ENCODE peak calls at places on chromosomes 11 and 22, in nine cellular contexts. One of them, this sample, is unnamed.
A peak's percentile ranks its signal among the peaks of the same experiment; 100 is the strongest.

GRCh38 chr22:40951795-40952602 is 821 bp downstream of the RBX1 start:
- DNase-seq in IMR-90: peak; percentile 15
- DNase-seq in stomach: no peak
- DNase-seq in breast epithelium: no peak
- DNase-seq in tibial nerve: no peak
- DNase-seq in HCT116: no peak
- DNase-seq in uterus: no peak
- DNase-seq in right lobe of liver: no peak
- DNase-seq in body of pancreas: no peak
- DNase-seq in this sample: no peak

GRCh38 chr11:99632969-99633368 is 612.2 kb downstream of the CNTN5 start:
- DNase-seq in tibial nerve: no peak
- DNase-seq in HCT116: no peak
- DNase-seq in stomach: no peak
- DNase-seq in right lobe of liver: no peak
- DNase-seq in IMR-90: no peak
- DNase-seq in uterus: no peak
- DNase-seq in breast epithelium: no peak
- DNase-seq in body of pancreas: no peak
- DNase-seq in this sample: no peak

GRCh38 chr11:119382101-119382500 is 611 bp upstream of the USP2 start:
- DNase-seq in stomach: no peak
- DNase-seq in tibial nerve: no peak
- DNase-seq in right lobe of liver: no peak
- DNase-seq in body of pancreas: no peak
- DNase-seq in HCT116: no peak
- DNase-seq in uterus: no peak
- DNase-seq in IMR-90: no peak
- DNase-seq in breast epithelium: no peak
- DNase-seq in this sample: no peak

GRCh38 chr11:9219572-9219971 is 45.6 kb downstream of the DENND5A start:
- DNase-seq in uterus: peak; percentile 38
- DNase-seq in IMR-90: peak; percentile 80
- DNase-seq in body of pancreas: no peak
- DNase-seq in HCT116: no peak
- DNase-seq in breast epithelium: no peak
- DNase-seq in tibial nerve: peak; percentile 41
- DNase-seq in stomach: no peak
- DNase-seq in right lobe of liver: no peak
- DNase-seq in this sample: no peak

GRCh38 chr11:98107736-98108135 is 913.0 kb upstream of the CNTN5 start:
- DNase-seq in breast epithelium: no peak
- DNase-seq in IMR-90: no peak
- DNase-seq in stomach: no peak
- DNase-seq in HCT116: no peak
- DNase-seq in body of pancreas: no peak
- DNase-seq in uterus: no peak
- DNase-seq in right lobe of liver: no peak
- DNase-seq in tibial nerve: no peak
- DNase-seq in this sample: no peak

GRCh38 chr22:28477556-28477955 is 202.1 kb downstream of the TTC28 start:
- DNase-seq in HCT116: no peak
- DNase-seq in IMR-90: no peak
- DNase-seq in tibial nerve: no peak
- DNase-seq in stomach: no peak
- DNase-seq in right lobe of liver: no peak
- DNase-seq in breast epithelium: no peak
- DNase-seq in body of pancreas: no peak
- DNase-seq in uterus: no peak
- DNase-seq in this sample: no peak

GRCh38 chr11:116232364-116232801 is 540.4 kb downstream of the BUD13 start:
- DNase-seq in HCT116: no peak
- DNase-seq in tibial nerve: no peak
- DNase-seq in IMR-90: no peak
- DNase-seq in uterus: peak; percentile 24
- DNase-seq in breast epithelium: no peak
- DNase-seq in stomach: no peak
- DNase-seq in right lobe of liver: no peak
- DNase-seq in body of pancreas: no peak
- DNase-seq in this sample: no peak

GRCh38 chr22:24289781-24290181 is 19.1 kb downstream of the SPECC1L start:
- DNase-seq in body of pancreas: no peak
- DNase-seq in right lobe of liver: no peak
- DNase-seq in HCT116: no peak
- DNase-seq in stomach: no peak
- DNase-seq in tibial nerve: no peak
- DNase-seq in uterus: no peak
- DNase-seq in breast epithelium: no peak
- DNase-seq in IMR-90: no peak
- DNase-seq in this sample: no peak

GRCh38 chr22:22421392-22421791 is 87.2 kb downstream of the ZNF280B start:
- DNase-seq in tibial nerve: no peak
- DNase-seq in breast epithelium: no peak
- DNase-seq in HCT116: no peak
- DNase-seq in right lobe of liver: no peak
- DNase-seq in body of pancreas: no peak
- DNase-seq in IMR-90: no peak
- DNase-seq in stomach: no peak
- DNase-seq in uterus: no peak
- DNase-seq in this sample: no peak

GRCh38 chr11:46278387-46279173 is 1.1 kb downstream of the CREB3L1 start:
- DNase-seq in uterus: peak; percentile 66
- DNase-seq in stomach: peak; percentile 80
- DNase-seq in HCT116: no peak
- DNase-seq in IMR-90: peak; percentile 59
- DNase-seq in breast epithelium: no peak
- DNase-seq in body of pancreas: peak; percentile 81
- DNase-seq in right lobe of liver: no peak
- DNase-seq in tibial nerve: no peak
- DNase-seq in this sample: peak; percentile 71

GRCh38 chr22:47171441-47172221 is 409.2 kb downstream of the TBC1D22A start:
- DNase-seq in HCT116: no peak
- DNase-seq in uterus: peak; percentile 14
- DNase-seq in tibial nerve: no peak
- DNase-seq in IMR-90: no peak
- DNase-seq in body of pancreas: peak; percentile 4
- DNase-seq in right lobe of liver: peak; percentile 44
- DNase-seq in stomach: no peak
- DNase-seq in breast epithelium: no peak
- DNase-seq in this sample: no peak
- TF ChIP-seq POLR2A in HCT116: no peak
- TF ChIP-seq POLR2A in uterus: no peak
- TF ChIP-seq POLR2A in tibial nerve: no peak
- TF ChIP-seq POLR2A in IMR-90: no peak
- TF ChIP-seq POLR2A in body of pancreas: no peak
- TF ChIP-seq POLR2A in right lobe of liver: no peak
- TF ChIP-seq POLR2A in stomach: no peak
- TF ChIP-seq POLR2A in breast epithelium: no peak
- TF ChIP-seq POLR2A in this sample: no peak

DNA sequence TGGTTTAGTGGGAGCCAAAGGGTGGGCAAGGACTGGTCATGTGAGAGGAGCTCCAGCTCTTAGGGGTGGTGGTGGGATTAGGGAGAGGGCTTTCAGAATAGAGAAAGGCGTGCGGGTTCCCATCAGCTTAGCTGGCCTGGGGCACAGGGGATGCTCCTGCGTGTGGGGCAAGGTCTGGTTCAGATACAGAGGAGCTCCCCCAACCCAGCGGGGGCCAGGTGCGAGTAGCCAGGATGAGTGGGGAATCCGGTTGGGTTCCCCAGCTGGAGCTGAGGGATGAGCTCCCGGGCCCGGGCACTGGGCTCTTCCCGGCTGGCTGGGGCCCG is 579 bp downstream of the TMEM134 start:
- DNase-seq in IMR-90: no peak
- DNase-seq in body of pancreas: no peak
- DNase-seq in stomach: no peak
- DNase-seq in right lobe of liver: no peak
- DNase-seq in uterus: no peak
- DNase-seq in tibial nerve: no peak
- DNase-seq in breast epithelium: peak; percentile 36
- DNase-seq in HCT116: no peak
- DNase-seq in this sample: no peak
- H3K4me1 ChIP-seq in IMR-90: peaks cover 9% of the 10 kb centered on the region
- H3K4me1 ChIP-seq in body of pancreas: peaks cover 54% of the 10 kb centered on the region
- H3K4me1 ChIP-seq in stomach: peaks cover 57% of the 10 kb centered on the region
- H3K4me1 ChIP-seq in right lobe of liver: no peaks in the 10 kb centered on the region
- H3K4me1 ChIP-seq in uterus: no peaks in the 10 kb centered on the region
- H3K4me1 ChIP-seq in tibial nerve: peaks cover 58% of the 10 kb centered on the region
- H3K4me1 ChIP-seq in breast epithelium: peaks cover 5% of the 10 kb centered on the region
- H3K4me1 ChIP-seq in HCT116: peaks cover 29% of the 10 kb centered on the region
- H3K4me1 ChIP-seq in this sample: peaks cover 6% of the 10 kb centered on the region

GRCh38 chr11:65416341-65417185 is 6.0 kb upstream of the NEAT1 start:
- DNase-seq in right lobe of liver: peak; percentile 96
- DNase-seq in uterus: peak; percentile 93
- DNase-seq in stomach: peak; percentile 94
- DNase-seq in tibial nerve: peak; percentile 94
- DNase-seq in breast epithelium: peak; percentile 90
- DNase-seq in IMR-90: peak; percentile 71
- DNase-seq in body of pancreas: peak; percentile 94
- DNase-seq in HCT116: peak; percentile 54
- DNase-seq in this sample: peak; percentile 93
- TF ChIP-seq POLR2A in right lobe of liver: peak; percentile 59
- TF ChIP-seq POLR2A in uterus: peak; percentile 57
- TF ChIP-seq POLR2A in stomach: no peak
- TF ChIP-seq POLR2A in tibial nerve: peak; percentile 64
- TF ChIP-seq POLR2A in breast epithelium: no peak
- TF ChIP-seq POLR2A in IMR-90: peak; percentile 63
- TF ChIP-seq POLR2A in body of pancreas: no peak
- TF ChIP-seq POLR2A in HCT116: no peak
- TF ChIP-seq POLR2A in this sample: peak; percentile 46

GRCh38 chr22:42942351-42942750 is 72.6 kb downstream of the PACSIN2 start:
- DNase-seq in uterus: no peak
- DNase-seq in IMR-90: no peak
- DNase-seq in tibial nerve: no peak
- DNase-seq in body of pancreas: no peak
- DNase-seq in HCT116: no peak
- DNase-seq in right lobe of liver: no peak
- DNase-seq in breast epithelium: no peak
- DNase-seq in stomach: no peak
- DNase-seq in this sample: no peak

GRCh38 chr22:42938449-42938848 is 76.5 kb downstream of the PACSIN2 start:
- DNase-seq in stomach: no peak
- DNase-seq in uterus: no peak
- DNase-seq in body of pancreas: no peak
- DNase-seq in breast epithelium: peak; percentile 66
- DNase-seq in IMR-90: no peak
- DNase-seq in tibial nerve: no peak
- DNase-seq in HCT116: no peak
- DNase-seq in right lobe of liver: no peak
- DNase-seq in this sample: no peak

GRCh38 chr22:42938976-42939375 is 76.0 kb downstream of the PACSIN2 start:
- DNase-seq in right lobe of liver: no peak
- DNase-seq in stomach: no peak
- DNase-seq in HCT116: no peak
- DNase-seq in uterus: no peak
- DNase-seq in tibial nerve: no peak
- DNase-seq in breast epithelium: peak; percentile 42
- DNase-seq in body of pancreas: peak; percentile 61
- DNase-seq in IMR-90: no peak
- DNase-seq in this sample: peak; percentile 76

GRCh38 chr22:42939451-42939881 is 75.5 kb downstream of the PACSIN2 start:
- DNase-seq in stomach: no peak
- DNase-seq in uterus: no peak
- DNase-seq in HCT116: no peak
- DNase-seq in right lobe of liver: no peak
- DNase-seq in body of pancreas: no peak
- DNase-seq in breast epithelium: no peak
- DNase-seq in IMR-90: no peak
- DNase-seq in tibial nerve: no peak
- DNase-seq in this sample: no peak

GRCh38 chr22:42939941-42940653 is 74.9 kb downstream of the PACSIN2 start:
- DNase-seq in breast epithelium: peak; percentile 49
- DNase-seq in right lobe of liver: no peak
- DNase-seq in uterus: no peak
- DNase-seq in IMR-90: peak; percentile 90
- DNase-seq in tibial nerve: no peak
- DNase-seq in body of pancreas: peak; percentile 88
- DNase-seq in HCT116: peak; percentile 78
- DNase-seq in stomach: peak; percentile 69
- DNase-seq in this sample: peak; percentile 80
- H3K4me1 ChIP-seq in breast epithelium: peaks cover 35% of the 10 kb centered on the region
- H3K4me1 ChIP-seq in right lobe of liver: peaks cover 10% of the 10 kb centered on the region
- H3K4me1 ChIP-seq in uterus: peaks cover 19% of the 10 kb centered on the region
- H3K4me1 ChIP-seq in IMR-90: peaks cover 32% of the 10 kb centered on the region
- H3K4me1 ChIP-seq in tibial nerve: peaks cover 89% of the 10 kb centered on the region
- H3K4me1 ChIP-seq in body of pancreas: peaks cover 86% of the 10 kb centered on the region
- H3K4me1 ChIP-seq in HCT116: peaks cover 52% of the 10 kb centered on the region
- H3K4me1 ChIP-seq in stomach: peaks cover 80% of the 10 kb centered on the region
- H3K4me1 ChIP-seq in this sample: peaks cover 44% of the 10 kb centered on the region

GRCh38 chr11:64271339-64272132 is 12.9 kb downstream of the BAD start:
- DNase-seq in breast epithelium: peak; percentile 96
- DNase-seq in HCT116: no peak
- DNase-seq in uterus: peak; percentile 90
- DNase-seq in body of pancreas: peak; percentile 93
- DNase-seq in tibial nerve: peak; percentile 98
- DNase-seq in stomach: peak; percentile 92
- DNase-seq in IMR-90: peak; percentile 92
- DNase-seq in right lobe of liver: peak; percentile 92
- DNase-seq in this sample: peak; percentile 94
- TF ChIP-seq POLR2A in breast epithelium: no peak
- TF ChIP-seq POLR2A in HCT116: no peak
- TF ChIP-seq POLR2A in uterus: peak; percentile 59
- TF ChIP-seq POLR2A in body of pancreas: peak; percentile 67
- TF ChIP-seq POLR2A in tibial nerve: peak; percentile 48
- TF ChIP-seq POLR2A in stomach: no peak
- TF ChIP-seq POLR2A in IMR-90: peak; percentile 62
- TF ChIP-seq POLR2A in right lobe of liver: peak; percentile 43
- TF ChIP-seq POLR2A in this sample: peak; percentile 41

GRCh38 chr22:38937541-38937940 is 19.9 kb upstream of the APOBEC3A start:
- DNase-seq in stomach: peak; percentile 15
- DNase-seq in uterus: no peak
- DNase-seq in IMR-90: no peak
- DNase-seq in breast epithelium: no peak
- DNase-seq in HCT116: no peak
- DNase-seq in body of pancreas: peak; percentile 2
- DNase-seq in right lobe of liver: no peak
- DNase-seq in tibial nerve: no peak
- DNase-seq in this sample: no peak
- H3K4me1 ChIP-seq in stomach: peaks cover 18% of the 10 kb centered on the region
- H3K4me1 ChIP-seq in uterus: no peaks in the 10 kb centered on the region
- H3K4me1 ChIP-seq in IMR-90: no peaks in the 10 kb centered on the region
- H3K4me1 ChIP-seq in breast epithelium: no peaks in the 10 kb centered on the region
- H3K4me1 ChIP-seq in HCT116: peaks cover 26% of the 10 kb centered on the region
- H3K4me1 ChIP-seq in body of pancreas: peaks cover 14% of the 10 kb centered on the region
- H3K4me1 ChIP-seq in right lobe of liver: no peaks in the 10 kb centered on the region
- H3K4me1 ChIP-seq in tibial nerve: no peaks in the 10 kb centered on the region
- H3K4me1 ChIP-seq in this sample: no peaks in the 10 kb centered on the region

DNA sequence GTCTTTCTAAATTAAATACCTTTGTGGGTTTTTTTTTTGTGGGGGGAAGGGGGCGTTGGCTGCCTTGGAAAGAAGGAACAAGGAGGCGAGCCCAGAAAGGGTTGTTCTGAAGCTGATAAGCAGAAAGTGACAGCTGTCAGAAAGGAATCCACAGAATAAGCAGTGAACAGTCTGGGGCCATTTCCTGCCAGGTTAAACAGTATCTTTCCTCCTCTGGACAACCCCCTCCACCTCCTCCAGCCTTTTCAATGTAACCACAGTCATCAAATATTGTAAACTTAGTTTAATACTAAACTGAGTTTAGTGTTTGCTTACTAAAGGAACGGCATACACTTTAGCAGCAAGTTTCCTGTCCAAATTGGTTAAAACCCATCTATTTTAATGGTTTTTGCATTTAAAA is 271.2 kb upstream of the SYN3 start:
- DNase-seq in tibial nerve: no peak
- DNase-seq in body of pancreas: no peak
- DNase-seq in stomach: no peak
- DNase-seq in IMR-90: no peak
- DNase-seq in right lobe of liver: no peak
- DNase-seq in HCT116: no peak
- DNase-seq in breast epithelium: no peak
- DNase-seq in uterus: no peak
- DNase-seq in this sample: no peak
- TF ChIP-seq POLR2A in tibial nerve: no peak
- TF ChIP-seq POLR2A in body of pancreas: no peak
- TF ChIP-seq POLR2A in stomach: no peak
- TF ChIP-seq POLR2A in IMR-90: no peak
- TF ChIP-seq POLR2A in right lobe of liver: no peak
- TF ChIP-seq POLR2A in HCT116: no peak
- TF ChIP-seq POLR2A in breast epithelium: no peak
- TF ChIP-seq POLR2A in uterus: no peak
- TF ChIP-seq POLR2A in this sample: no peak